ENCODE peak calls at places on chromosomes 6 and 20, in four cellular contexts. One of them, this sample, is unnamed.

GRCh38 chr20:19903168-19903676 is 113.9 kb upstream of the NAA20 start:
- DNase-seq in activated CD8-positive, alpha-beta memory T cell treated with anti-CD3 and anti-CD28 coated beads, Interleukin-2, amount 50 U/mL, for 48 hours: no peak
- DNase-seq in neural crest cell: no peak
- DNase-seq in stimulated activated CD4-positive, alpha-beta T cell treated with anti-CD3 and anti-CD28 coated beads, Interleukin-1b, Interleukin-23, amount 100 ng/mL, for 24 hours: no peak
- DNase-seq in this sample: no peak

GRCh38 chr6:27297857-27298730 is 14.0 kb downstream of the POM121L2 start:
- DNase-seq in stimulated activated CD4-positive, alpha-beta T cell treated with anti-CD3 and anti-CD28 coated beads, Interleukin-1b, Interleukin-23, amount 100 ng/mL, for 24 hours: no peak
- DNase-seq in neural crest cell: peak
- DNase-seq in activated CD8-positive, alpha-beta memory T cell treated with anti-CD3 and anti-CD28 coated beads, Interleukin-2, amount 50 U/mL, for 48 hours: peak
- DNase-seq in this sample: no peak

GRCh38 chr6:22904413-22904812 is 335.0 kb downstream of the HDGFL1 start:
- DNase-seq in activated CD8-positive, alpha-beta memory T cell treated with anti-CD3 and anti-CD28 coated beads, Interleukin-2, amount 50 U/mL, for 48 hours: no peak
- DNase-seq in stimulated activated CD4-positive, alpha-beta T cell treated with anti-CD3 and anti-CD28 coated beads, Interleukin-1b, Interleukin-23, amount 100 ng/mL, for 24 hours: no peak
- DNase-seq in neural crest cell: no peak
- DNase-seq in this sample: no peak

GRCh38 chr20:8018928-8019177 is 708 bp downstream of the TMX4 start:
- DNase-seq in activated CD8-positive, alpha-beta memory T cell treated with anti-CD3 and anti-CD28 coated beads, Interleukin-2, amount 50 U/mL, for 48 hours: no peak
- DNase-seq in stimulated activated CD4-positive, alpha-beta T cell treated with anti-CD3 and anti-CD28 coated beads, Interleukin-1b, Interleukin-23, amount 100 ng/mL, for 24 hours: no peak
- DNase-seq in neural crest cell: no peak
- DNase-seq in this sample: no peak

GRCh38 chr20:44541957-44542356 is 20.1 kb upstream of the SERINC3 start:
- DNase-seq in neural crest cell: no peak
- DNase-seq in activated CD8-positive, alpha-beta memory T cell treated with anti-CD3 and anti-CD28 coated beads, Interleukin-2, amount 50 U/mL, for 48 hours: no peak
- DNase-seq in stimulated activated CD4-positive, alpha-beta T cell treated with anti-CD3 and anti-CD28 coated beads, Interleukin-1b, Interleukin-23, amount 100 ng/mL, for 24 hours: no peak
- DNase-seq in this sample: no peak

GRCh38 chr6:127737009-127737486 is 160.1 kb downstream of the C6orf58 start:
- DNase-seq in neural crest cell: peak
- DNase-seq in activated CD8-positive, alpha-beta memory T cell treated with anti-CD3 and anti-CD28 coated beads, Interleukin-2, amount 50 U/mL, for 48 hours: no peak
- DNase-seq in stimulated activated CD4-positive, alpha-beta T cell treated with anti-CD3 and anti-CD28 coated beads, Interleukin-1b, Interleukin-23, amount 100 ng/mL, for 24 hours: no peak
- DNase-seq in this sample: peak

GRCh38 chr6:36694616-36695015 is 3.0 kb upstream of the RAB44 start:
- DNase-seq in stimulated activated CD4-positive, alpha-beta T cell treated with anti-CD3 and anti-CD28 coated beads, Interleukin-1b, Interleukin-23, amount 100 ng/mL, for 24 hours: no peak
- DNase-seq in neural crest cell: no peak
- DNase-seq in activated CD8-positive, alpha-beta memory T cell treated with anti-CD3 and anti-CD28 coated beads, Interleukin-2, amount 50 U/mL, for 48 hours: no peak
- DNase-seq in this sample: no peak

GRCh38 chr6:20791932-20792331 is 257.7 kb downstream of the CDKAL1 start:
- DNase-seq in activated CD8-positive, alpha-beta memory T cell treated with anti-CD3 and anti-CD28 coated beads, Interleukin-2, amount 50 U/mL, for 48 hours: no peak
- DNase-seq in stimulated activated CD4-positive, alpha-beta T cell treated with anti-CD3 and anti-CD28 coated beads, Interleukin-1b, Interleukin-23, amount 100 ng/mL, for 24 hours: no peak
- DNase-seq in neural crest cell: no peak
- DNase-seq in this sample: no peak

GRCh38 chr20:62952373-62953166 is at the start of gene SLC17A9:
- DNase-seq in stimulated activated CD4-positive, alpha-beta T cell treated with anti-CD3 and anti-CD28 coated beads, Interleukin-1b, Interleukin-23, amount 100 ng/mL, for 24 hours: peak
- DNase-seq in activated CD8-positive, alpha-beta memory T cell treated with anti-CD3 and anti-CD28 coated beads, Interleukin-2, amount 50 U/mL, for 48 hours: peak
- DNase-seq in neural crest cell: no peak
- DNase-seq in this sample: peak

GRCh38 chr6:52491203-52492069 is 71.3 kb downstream of the EFHC1 start:
- DNase-seq in activated CD8-positive, alpha-beta memory T cell treated with anti-CD3 and anti-CD28 coated beads, Interleukin-2, amount 50 U/mL, for 48 hours: no peak
- DNase-seq in neural crest cell: no peak
- DNase-seq in stimulated activated CD4-positive, alpha-beta T cell treated with anti-CD3 and anti-CD28 coated beads, Interleukin-1b, Interleukin-23, amount 100 ng/mL, for 24 hours: no peak
- DNase-seq in this sample: no peak

GRCh38 chr6:112286010-112286409 is 31.6 kb upstream of the LAMA4 start:
- DNase-seq in activated CD8-positive, alpha-beta memory T cell treated with anti-CD3 and anti-CD28 coated beads, Interleukin-2, amount 50 U/mL, for 48 hours: peak
- DNase-seq in stimulated activated CD4-positive, alpha-beta T cell treated with anti-CD3 and anti-CD28 coated beads, Interleukin-1b, Interleukin-23, amount 100 ng/mL, for 24 hours: peak
- DNase-seq in neural crest cell: no peak
- DNase-seq in this sample: no peak

GRCh38 chr20:45179166-45179565 is 4.5 kb downstream of the PI3 start:
- DNase-seq in neural crest cell: no peak
- DNase-seq in activated CD8-positive, alpha-beta memory T cell treated with anti-CD3 and anti-CD28 coated beads, Interleukin-2, amount 50 U/mL, for 48 hours: no peak
- DNase-seq in stimulated activated CD4-positive, alpha-beta T cell treated with anti-CD3 and anti-CD28 coated beads, Interleukin-1b, Interleukin-23, amount 100 ng/mL, for 24 hours: no peak
- DNase-seq in this sample: no peak

GRCh38 chr6:34239240-34239825 is 2.7 kb downstream of the HMGA1 start:
- DNase-seq in activated CD8-positive, alpha-beta memory T cell treated with anti-CD3 and anti-CD28 coated beads, Interleukin-2, amount 50 U/mL, for 48 hours: peak
- DNase-seq in neural crest cell: no peak
- DNase-seq in stimulated activated CD4-positive, alpha-beta T cell treated with anti-CD3 and anti-CD28 coated beads, Interleukin-1b, Interleukin-23, amount 100 ng/mL, for 24 hours: no peak
- DNase-seq in this sample: no peak

GRCh38 chr20:20697325-20697845 is 15.1 kb downstream of the RALGAPA2 start:
- DNase-seq in neural crest cell: no peak
- DNase-seq in stimulated activated CD4-positive, alpha-beta T cell treated with anti-CD3 and anti-CD28 coated beads, Interleukin-1b, Interleukin-23, amount 100 ng/mL, for 24 hours: no peak
- DNase-seq in activated CD8-positive, alpha-beta memory T cell treated with anti-CD3 and anti-CD28 coated beads, Interleukin-2, amount 50 U/mL, for 48 hours: no peak
- DNase-seq in this sample: no peak

GRCh38 chr6:3031857-3032256 is 32.2 kb downstream of the NQO2 start:
- DNase-seq in stimulated activated CD4-positive, alpha-beta T cell treated with anti-CD3 and anti-CD28 coated beads, Interleukin-1b, Interleukin-23, amount 100 ng/mL, for 24 hours: no peak
- DNase-seq in activated CD8-positive, alpha-beta memory T cell treated with anti-CD3 and anti-CD28 coated beads, Interleukin-2, amount 50 U/mL, for 48 hours: no peak
- DNase-seq in neural crest cell: no peak
- DNase-seq in this sample: no peak

GRCh38 chr6:167945937-167946485 is 51.5 kb upstream of the KIF25 start:
- DNase-seq in stimulated activated CD4-positive, alpha-beta T cell treated with anti-CD3 and anti-CD28 coated beads, Interleukin-1b, Interleukin-23, amount 100 ng/mL, for 24 hours: no peak
- DNase-seq in neural crest cell: no peak
- DNase-seq in activated CD8-positive, alpha-beta memory T cell treated with anti-CD3 and anti-CD28 coated beads, Interleukin-2, amount 50 U/mL, for 48 hours: no peak
- DNase-seq in this sample: no peak

GRCh38 chr6:23522751-23523527 is 603.1 kb upstream of the NRSN1 start:
- DNase-seq in stimulated activated CD4-positive, alpha-beta T cell treated with anti-CD3 and anti-CD28 coated beads, Interleukin-1b, Interleukin-23, amount 100 ng/mL, for 24 hours: no peak
- DNase-seq in neural crest cell: no peak
- DNase-seq in activated CD8-positive, alpha-beta memory T cell treated with anti-CD3 and anti-CD28 coated beads, Interleukin-2, amount 50 U/mL, for 48 hours: no peak
- DNase-seq in this sample: no peak

GRCh38 chr6:92545861-92546260 is 873.5 kb downstream of the EPHA7 start:
- DNase-seq in activated CD8-positive, alpha-beta memory T cell treated with anti-CD3 and anti-CD28 coated beads, Interleukin-2, amount 50 U/mL, for 48 hours: no peak
- DNase-seq in stimulated activated CD4-positive, alpha-beta T cell treated with anti-CD3 and anti-CD28 coated beads, Interleukin-1b, Interleukin-23, amount 100 ng/mL, for 24 hours: no peak
- DNase-seq in neural crest cell: no peak
- DNase-seq in this sample: no peak

GRCh38 chr20:14155361-14155760 is 160.0 kb downstream of the MACROD2 start:
- DNase-seq in stimulated activated CD4-positive, alpha-beta T cell treated with anti-CD3 and anti-CD28 coated beads, Interleukin-1b, Interleukin-23, amount 100 ng/mL, for 24 hours: no peak
- DNase-seq in neural crest cell: no peak
- DNase-seq in activated CD8-positive, alpha-beta memory T cell treated with anti-CD3 and anti-CD28 coated beads, Interleukin-2, amount 50 U/mL, for 48 hours: no peak
- DNase-seq in this sample: no peak

GRCh38 chr20:2178328-2179232 is 77.0 kb downstream of the STK35 start:
- DNase-seq in neural crest cell: no peak
- DNase-seq in activated CD8-positive, alpha-beta memory T cell treated with anti-CD3 and anti-CD28 coated beads, Interleukin-2, amount 50 U/mL, for 48 hours: no peak
- DNase-seq in stimulated activated CD4-positive, alpha-beta T cell treated with anti-CD3 and anti-CD28 coated beads, Interleukin-1b, Interleukin-23, amount 100 ng/mL, for 24 hours: no peak
- DNase-seq in this sample: no peak

GRCh38 chr6:124962617-124963415 is 579 bp downstream of the RNF217 start:
- DNase-seq in activated CD8-positive, alpha-beta memory T cell treated with anti-CD3 and anti-CD28 coated beads, Interleukin-2, amount 50 U/mL, for 48 hours: no peak
- DNase-seq in neural crest cell: peak
- DNase-seq in stimulated activated CD4-positive, alpha-beta T cell treated with anti-CD3 and anti-CD28 coated beads, Interleukin-1b, Interleukin-23, amount 100 ng/mL, for 24 hours: peak
- DNase-seq in this sample: no peak

GRCh38 chr20:31603822-31604566 is 1.1 kb upstream of the ID1 start:
- DNase-seq in activated CD8-positive, alpha-beta memory T cell treated with anti-CD3 and anti-CD28 coated beads, Interleukin-2, amount 50 U/mL, for 48 hours: peak
- DNase-seq in stimulated activated CD4-positive, alpha-beta T cell treated with anti-CD3 and anti-CD28 coated beads, Interleukin-1b, Interleukin-23, amount 100 ng/mL, for 24 hours: peak
- DNase-seq in neural crest cell: peak
- DNase-seq in this sample: no peak

GRCh38 chr6:165890404-165890735 is 227.3 kb upstream of the PDE10A start:
- DNase-seq in activated CD8-positive, alpha-beta memory T cell treated with anti-CD3 and anti-CD28 coated beads, Interleukin-2, amount 50 U/mL, for 48 hours: no peak
- DNase-seq in neural crest cell: no peak
- DNase-seq in stimulated activated CD4-positive, alpha-beta T cell treated with anti-CD3 and anti-CD28 coated beads, Interleukin-1b, Interleukin-23, amount 100 ng/mL, for 24 hours: no peak
- DNase-seq in this sample: no peak

GRCh38 chr6:85405175-85405852 is 44.6 kb upstream of the NT5E start:
- DNase-seq in neural crest cell: no peak
- DNase-seq in stimulated activated CD4-positive, alpha-beta T cell treated with anti-CD3 and anti-CD28 coated beads, Interleukin-1b, Interleukin-23, amount 100 ng/mL, for 24 hours: no peak
- DNase-seq in activated CD8-positive, alpha-beta memory T cell treated with anti-CD3 and anti-CD28 coated beads, Interleukin-2, amount 50 U/mL, for 48 hours: no peak
- DNase-seq in this sample: no peak

GRCh38 chr6:2795162-2795561 is 30.0 kb downstream of the WRNIP1 start:
- DNase-seq in activated CD8-positive, alpha-beta memory T cell treated with anti-CD3 and anti-CD28 coated beads, Interleukin-2, amount 50 U/mL, for 48 hours: no peak
- DNase-seq in stimulated activated CD4-positive, alpha-beta T cell treated with anti-CD3 and anti-CD28 coated beads, Interleukin-1b, Interleukin-23, amount 100 ng/mL, for 24 hours: no peak
- DNase-seq in neural crest cell: no peak
- DNase-seq in this sample: no peak

GRCh38 chr6:22067127-22067526 is 229.7 kb downstream of the PRL start:
- DNase-seq in stimulated activated CD4-positive, alpha-beta T cell treated with anti-CD3 and anti-CD28 coated beads, Interleukin-1b, Interleukin-23, amount 100 ng/mL, for 24 hours: no peak
- DNase-seq in neural crest cell: no peak
- DNase-seq in activated CD8-positive, alpha-beta memory T cell treated with anti-CD3 and anti-CD28 coated beads, Interleukin-2, amount 50 U/mL, for 48 hours: no peak
- DNase-seq in this sample: no peak

GRCh38 chr6:105179244-105180065 is at the start of gene POPDC3:
- DNase-seq in neural crest cell: peak
- DNase-seq in activated CD8-positive, alpha-beta memory T cell treated with anti-CD3 and anti-CD28 coated beads, Interleukin-2, amount 50 U/mL, for 48 hours: peak
- DNase-seq in stimulated activated CD4-positive, alpha-beta T cell treated with anti-CD3 and anti-CD28 coated beads, Interleukin-1b, Interleukin-23, amount 100 ng/mL, for 24 hours: no peak
- DNase-seq in this sample: no peak

GRCh38 chr20:60446273-60447111 is 488.3 kb downstream of the CDH26 start:
- DNase-seq in activated CD8-positive, alpha-beta memory T cell treated with anti-CD3 and anti-CD28 coated beads, Interleukin-2, amount 50 U/mL, for 48 hours: no peak
- DNase-seq in neural crest cell: no peak
- DNase-seq in stimulated activated CD4-positive, alpha-beta T cell treated with anti-CD3 and anti-CD28 coated beads, Interleukin-1b, Interleukin-23, amount 100 ng/mL, for 24 hours: no peak
- DNase-seq in this sample: no peak

GRCh38 chr20:51608060-51608459 is 65.5 kb upstream of the NFATC2 start:
- DNase-seq in stimulated activated CD4-positive, alpha-beta T cell treated with anti-CD3 and anti-CD28 coated beads, Interleukin-1b, Interleukin-23, amount 100 ng/mL, for 24 hours: no peak
- DNase-seq in activated CD8-positive, alpha-beta memory T cell treated with anti-CD3 and anti-CD28 coated beads, Interleukin-2, amount 50 U/mL, for 48 hours: no peak
- DNase-seq in neural crest cell: no peak
- DNase-seq in this sample: no peak

GRCh38 chr20:12966468-12967085 is 42.2 kb upstream of the SPTLC3 start:
- DNase-seq in stimulated activated CD4-positive, alpha-beta T cell treated with anti-CD3 and anti-CD28 coated beads, Interleukin-1b, Interleukin-23, amount 100 ng/mL, for 24 hours: no peak
- DNase-seq in neural crest cell: no peak
- DNase-seq in activated CD8-positive, alpha-beta memory T cell treated with anti-CD3 and anti-CD28 coated beads, Interleukin-2, amount 50 U/mL, for 48 hours: no peak
- DNase-seq in this sample: no peak

GRCh38 chr6:10413850-10414765 is 766 bp downstream of the TFAP2A start:
- DNase-seq in neural crest cell: no peak
- DNase-seq in activated CD8-positive, alpha-beta memory T cell treated with anti-CD3 and anti-CD28 coated beads, Interleukin-2, amount 50 U/mL, for 48 hours: no peak
- DNase-seq in stimulated activated CD4-positive, alpha-beta T cell treated with anti-CD3 and anti-CD28 coated beads, Interleukin-1b, Interleukin-23, amount 100 ng/mL, for 24 hours: no peak
- DNase-seq in this sample: no peak

GRCh38 chr6:138371720-138372119 is 6.0 kb upstream of the SMIM28 start:
- DNase-seq in activated CD8-positive, alpha-beta memory T cell treated with anti-CD3 and anti-CD28 coated beads, Interleukin-2, amount 50 U/mL, for 48 hours: no peak
- DNase-seq in stimulated activated CD4-positive, alpha-beta T cell treated with anti-CD3 and anti-CD28 coated beads, Interleukin-1b, Interleukin-23, amount 100 ng/mL, for 24 hours: no peak
- DNase-seq in neural crest cell: no peak
- DNase-seq in this sample: no peak

GRCh38 chr6:44074383-44075136 is 52.7 kb downstream of the MRPL14 start:
- DNase-seq in neural crest cell: peak
- DNase-seq in stimulated activated CD4-positive, alpha-beta T cell treated with anti-CD3 and anti-CD28 coated beads, Interleukin-1b, Interleukin-23, amount 100 ng/mL, for 24 hours: peak
- DNase-seq in activated CD8-positive, alpha-beta memory T cell treated with anti-CD3 and anti-CD28 coated beads, Interleukin-2, amount 50 U/mL, for 48 hours: peak
- DNase-seq in this sample: peak

GRCh38 chr6:84280030-84280429 is 52.6 kb upstream of the CEP162 start:
- DNase-seq in neural crest cell: no peak
- DNase-seq in activated CD8-positive, alpha-beta memory T cell treated with anti-CD3 and anti-CD28 coated beads, Interleukin-2, amount 50 U/mL, for 48 hours: no peak
- DNase-seq in stimulated activated CD4-positive, alpha-beta T cell treated with anti-CD3 and anti-CD28 coated beads, Interleukin-1b, Interleukin-23, amount 100 ng/mL, for 24 hours: no peak
- DNase-seq in this sample: no peak

GRCh38 chr20:45095753-45096371 is 5.1 kb downstream of the KCNS1 start:
- DNase-seq in activated CD8-positive, alpha-beta memory T cell treated with anti-CD3 and anti-CD28 coated beads, Interleukin-2, amount 50 U/mL, for 48 hours: no peak
- DNase-seq in neural crest cell: peak
- DNase-seq in stimulated activated CD4-positive, alpha-beta T cell treated with anti-CD3 and anti-CD28 coated beads, Interleukin-1b, Interleukin-23, amount 100 ng/mL, for 24 hours: peak
- DNase-seq in this sample: peak

GRCh38 chr6:129419324-129419723 is 290.7 kb downstream of the ARHGAP18 start:
- DNase-seq in activated CD8-positive, alpha-beta memory T cell treated with anti-CD3 and anti-CD28 coated beads, Interleukin-2, amount 50 U/mL, for 48 hours: no peak
- DNase-seq in stimulated activated CD4-positive, alpha-beta T cell treated with anti-CD3 and anti-CD28 coated beads, Interleukin-1b, Interleukin-23, amount 100 ng/mL, for 24 hours: no peak
- DNase-seq in neural crest cell: no peak
- DNase-seq in this sample: no peak

GRCh38 chr20:44714701-44715494 is at the start of gene CCN5:
- DNase-seq in neural crest cell: no peak
- DNase-seq in activated CD8-positive, alpha-beta memory T cell treated with anti-CD3 and anti-CD28 coated beads, Interleukin-2, amount 50 U/mL, for 48 hours: no peak
- DNase-seq in stimulated activated CD4-positive, alpha-beta T cell treated with anti-CD3 and anti-CD28 coated beads, Interleukin-1b, Interleukin-23, amount 100 ng/mL, for 24 hours: no peak
- DNase-seq in this sample: no peak

GRCh38 chr6:47278545-47278944 is 31.2 kb downstream of the TNFRSF21 start:
- DNase-seq in activated CD8-positive, alpha-beta memory T cell treated with anti-CD3 and anti-CD28 coated beads, Interleukin-2, amount 50 U/mL, for 48 hours: no peak
- DNase-seq in stimulated activated CD4-positive, alpha-beta T cell treated with anti-CD3 and anti-CD28 coated beads, Interleukin-1b, Interleukin-23, amount 100 ng/mL, for 24 hours: no peak
- DNase-seq in neural crest cell: no peak
- DNase-seq in this sample: no peak

GRCh38 chr6:33716379-33716778 is 4.9 kb upstream of the UQCC2 start:
- DNase-seq in stimulated activated CD4-positive, alpha-beta T cell treated with anti-CD3 and anti-CD28 coated beads, Interleukin-1b, Interleukin-23, amount 100 ng/mL, for 24 hours: no peak
- DNase-seq in activated CD8-positive, alpha-beta memory T cell treated with anti-CD3 and anti-CD28 coated beads, Interleukin-2, amount 50 U/mL, for 48 hours: no peak
- DNase-seq in neural crest cell: no peak
- DNase-seq in this sample: no peak

GRCh38 chr20:19824861-19825260 is 66.8 kb downstream of the RIN2 start:
- DNase-seq in activated CD8-positive, alpha-beta memory T cell treated with anti-CD3 and anti-CD28 coated beads, Interleukin-2, amount 50 U/mL, for 48 hours: no peak
- DNase-seq in neural crest cell: no peak
- DNase-seq in stimulated activated CD4-positive, alpha-beta T cell treated with anti-CD3 and anti-CD28 coated beads, Interleukin-1b, Interleukin-23, amount 100 ng/mL, for 24 hours: no peak
- DNase-seq in this sample: no peak

This sample was measured in activated naive CD8-positive, alpha-beta T cell treated with anti-CD3 and anti-CD28 coated beads, Interleukin-2, amount 50 U/mL, for 16 hours.